ENCODE peak calls at places on chromosomes 4 and X, in nine cellular contexts. E, W, Z, B, G, Q, P, F and S are unnamed samples.

GRCh38 chr4:3635090-3635820 is 103.0 kb upstream of the LRPAP1 start:
- DNase-seq in E (no peak), W (no peak), Z (no peak), B (no peak), G (peak; percentile 27), Q (no peak), P (no peak), F (peak; percentile 6), S (no peak)

GRCh38 chr4:47122592-47123291 is 91.4 kb downstream of the GABRB1 start:
- DNase-seq in E (peak; percentile 86), W (no peak), Z (peak; percentile 69), B (peak; percentile 72), G (peak; percentile 71), Q (peak; percentile 80), P (peak; percentile 61), F (no peak), S (peak; percentile 18)

GRCh38 chr4:89765966-89766365 is 71.0 kb downstream of the SNCA start:
- DNase-seq in E (no peak), W (no peak), Z (peak; percentile 14), B (peak; percentile 46), G (no peak), Q (no peak), P (no peak), F (no peak), S (no peak)

GRCh38 chrX:1164322-1165288 is 47.8 kb downstream of the CRLF2 start:
- DNase-seq in E (peak; percentile 44), W (no peak), Z (no peak), B (no peak), G (peak; percentile 70), Q (peak; percentile 4), P (peak; percentile 53), F (no peak), S (no peak)

GRCh38 chr4:38968668-38969067 is 63.5 kb downstream of the TMEM156 start:
- DNase-seq in E (no peak), W (no peak), Z (no peak), B (no peak), G (no peak), Q (no peak), P (no peak), F (no peak), S (no peak)

GRCh38 chr4:78360466-78360865 is 191.1 kb upstream of the ANXA3 start:
- DNase-seq in E (peak; percentile 47), W (no peak), Z (no peak), B (no peak), G (no peak), Q (no peak), P (no peak), F (no peak), S (no peak)

GRCh38 chr4:156762851-156763250 is 208.7 kb downstream of the PDGFC start:
- DNase-seq in E (no peak), W (no peak), Z (no peak), B (no peak), G (peak; percentile 2), Q (no peak), P (no peak), F (no peak), S (no peak)

GRCh38 chr4:19739101-19739651 is 512.5 kb upstream of the SLIT2 start:
- DNase-seq in E (no peak), W (no peak), Z (no peak), B (peak; percentile 89), G (peak; percentile 5), Q (peak; percentile 51), P (no peak), F (no peak), S (no peak)

GRCh38 chr4:73607375-73608026 is 12.7 kb downstream of the RASSF6 start:
- DNase-seq in E (no peak), W (no peak), Z (no peak), B (peak; percentile 31), G (no peak), Q (peak; percentile 34), P (no peak), F (no peak), S (no peak)

GRCh38 chr4:177489847-177490246 is 47.6 kb upstream of the AGA start:
- DNase-seq in E (no peak), W (no peak), Z (no peak), B (peak; percentile 14), G (no peak), Q (no peak), P (no peak), F (no peak), S (no peak)

GRCh38 chrX:120450163-120450562 is 18.9 kb downstream of the LAMP2 start:
- DNase-seq in E (peak; percentile 15), W (no peak), Z (no peak), B (no peak), G (no peak), Q (no peak), P (peak; percentile 19), F (no peak), S (no peak)

GRCh38 chr4:2449511-2450392 is 19.2 kb upstream of the RNF4 start:
- DNase-seq in E (no peak), W (no peak), Z (no peak), B (no peak), G (no peak), Q (no peak), P (no peak), F (peak; percentile 36), S (no peak)

GRCh38 chrX:74119016-74119910 is 184.7 kb upstream of the ZCCHC13 start:
- DNase-seq in E (no peak), W (no peak), Z (no peak), B (peak; percentile 64), G (no peak), Q (no peak), P (no peak), F (no peak), S (no peak)

GRCh38 chrX:50447535-50447934 is 23.1 kb downstream of the DGKK start:
- DNase-seq in E (no peak), W (no peak), Z (no peak), B (no peak), G (no peak), Q (no peak), P (no peak), F (no peak), S (no peak)

GRCh38 chrX:50450324-50450723 is 20.3 kb downstream of the DGKK start:
- DNase-seq in E (no peak), W (no peak), Z (no peak), B (no peak), G (no peak), Q (no peak), P (no peak), F (no peak), S (no peak)

GRCh38 chrX:50452782-50453181 is 17.8 kb downstream of the DGKK start:
- DNase-seq in E (no peak), W (no peak), Z (no peak), B (no peak), G (no peak), Q (no peak), P (no peak), F (no peak), S (no peak)

GRCh38 chrX:50442426-50443116 is 28.1 kb downstream of the DGKK start:
- DNase-seq in E (no peak), W (no peak), Z (no peak), B (no peak), G (no peak), Q (no peak), P (no peak), F (no peak), S (no peak)

GRCh38 chrX:50448565-50448964 is 22.1 kb downstream of the DGKK start:
- DNase-seq in E (peak; percentile 41), W (no peak), Z (no peak), B (peak; percentile 47), G (no peak), Q (peak; percentile 30), P (no peak), F (no peak), S (no peak)
- TF ChIP-seq CTCF in E (peak; percentile 47), W (no peak), Z (no peak), B (peak; percentile 12), G (no peak), Q (peak; percentile 8), P (peak; percentile 25), F (no peak), S (peak; percentile 25)

DNA sequence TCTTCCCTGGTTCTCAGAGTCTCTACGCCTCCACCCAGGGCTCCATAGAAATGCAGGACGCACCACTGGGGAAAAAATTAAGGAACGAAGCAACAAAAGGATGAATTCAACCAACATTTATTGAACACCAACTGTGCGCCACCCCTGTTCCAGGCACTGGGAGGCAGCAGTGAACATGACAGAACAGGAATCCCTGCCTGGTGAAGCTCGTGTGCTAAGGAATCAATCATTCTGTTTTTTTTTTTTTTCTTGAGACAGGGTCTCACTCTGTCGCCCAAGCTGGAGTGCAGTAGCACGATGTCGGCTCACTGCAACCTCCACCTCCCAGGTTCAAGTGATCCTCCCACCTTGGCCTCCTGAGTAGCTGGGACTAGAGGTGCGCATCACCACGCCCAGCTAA is 1.9 kb upstream of the FTSJ1 start:
- DNase-seq in E (peak; percentile 44), W (no peak), Z (no peak), B (peak; percentile 43), G (no peak), Q (no peak), P (no peak), F (no peak), S (no peak)
- TF ChIP-seq CTCF in E (peak; percentile 27), W (no peak), Z (no peak), B (peak; percentile 49), G (no peak), Q (peak; percentile 4), P (peak; percentile 52), F (no peak), S (no peak)

DNA sequence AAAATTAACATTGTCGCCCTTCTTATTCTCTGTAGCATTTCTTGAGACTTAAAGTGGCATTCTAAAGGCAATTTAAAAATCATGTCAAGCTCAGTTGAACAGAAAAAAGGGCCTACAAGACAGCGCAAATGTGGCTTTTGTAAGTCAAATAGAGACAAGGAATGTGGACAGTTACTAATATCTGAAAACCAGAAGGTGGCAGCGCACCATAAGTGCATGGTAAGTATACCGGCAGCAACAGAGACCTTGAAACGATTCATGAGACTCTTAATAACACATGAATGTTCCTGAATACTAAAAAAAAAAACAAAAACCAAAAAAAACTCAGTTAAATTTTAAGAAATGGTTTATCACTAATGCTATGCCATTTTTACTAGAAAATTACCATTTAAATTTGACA is 82.4 kb upstream of the HPRT1 start:
- DNase-seq in E (no peak), W (no peak), Z (no peak), B (peak; percentile 54), G (peak; percentile 11), Q (peak; percentile 34), P (no peak), F (no peak), S (no peak)
- TF ChIP-seq CTCF in E (no peak), W (peak; percentile 20), Z (no peak), B (peak; percentile 44), G (no peak), Q (peak; percentile 37), P (peak; percentile 36), F (no peak), S (peak; percentile 21)

DNA sequence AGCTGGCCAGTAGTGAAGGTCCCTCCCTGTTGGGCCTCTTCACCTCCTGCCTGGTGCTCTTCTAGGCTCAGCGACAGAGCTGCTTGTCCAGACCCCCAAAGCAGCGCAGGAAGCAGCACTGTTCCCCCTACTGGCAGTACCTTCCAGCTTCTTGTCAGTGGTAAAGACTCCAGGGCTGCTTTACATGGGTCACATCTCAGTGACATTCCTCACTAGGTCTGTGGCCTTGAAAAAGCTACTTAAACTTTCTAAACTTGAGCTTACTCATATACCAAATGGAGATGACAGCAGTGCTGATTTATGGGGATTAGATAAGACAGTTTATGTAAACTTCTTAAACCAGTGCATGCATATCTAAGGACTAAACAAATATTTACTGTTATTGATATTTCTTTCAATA is 117.3 kb downstream of the FAT4 start:
- DNase-seq in E (peak; percentile 74), W (peak; percentile 16), Z (no peak), B (peak; percentile 34), G (peak; percentile 11), Q (peak; percentile 13), P (no peak), F (no peak), S (no peak)
- TF ChIP-seq CTCF in E (peak; percentile 49), W (peak; percentile 64), Z (no peak), B (peak; percentile 26), G (peak; percentile 11), Q (peak; percentile 10), P (no peak), F (peak; percentile 13), S (no peak)

GRCh38 chr4:21512351-21512750 is 436.2 kb downstream of the KCNIP4 start:
- DNase-seq in E (peak; percentile 80), W (no peak), Z (no peak), B (peak; percentile 54), G (peak; percentile 7), Q (peak; percentile 64), P (peak; percentile 16), F (no peak), S (no peak)
- TF ChIP-seq CTCF in E (peak; percentile 73), W (peak; percentile 58), Z (peak; percentile 17), B (peak; percentile 40), G (peak; percentile 61), Q (peak; percentile 68), P (no peak), F (no peak), S (no peak)